ENCODE peak calls at places on chromosomes 2 and 18, in seven cellular contexts. One of them, this sample, is unnamed.

GRCh38 chr18:34867520-34867919 is 157.4 kb downstream of the DTNA start:
- DNase-seq in BE2C: peak
- DNase-seq in AG04450: no peak
- DNase-seq in colonic mucosa: no peak
- DNase-seq in right atrium auricular region: no peak
- DNase-seq in thoracic aorta: no peak
- DNase-seq in breast epithelium: no peak
- DNase-seq in this sample: no peak

GRCh38 chr2:208545398-208546042 is 138.9 kb downstream of the PTH2R start:
- DNase-seq in AG04450: no peak
- DNase-seq in colonic mucosa: peak
- DNase-seq in right atrium auricular region: no peak
- DNase-seq in thoracic aorta: no peak
- DNase-seq in BE2C: peak
- DNase-seq in breast epithelium: no peak
- DNase-seq in this sample: no peak

GRCh38 chr2:229572434-229573338 is 141.7 kb downstream of the DNER start:
- DNase-seq in colonic mucosa: no peak
- DNase-seq in right atrium auricular region: no peak
- DNase-seq in breast epithelium: no peak
- DNase-seq in BE2C: no peak
- DNase-seq in thoracic aorta: no peak
- DNase-seq in AG04450: no peak
- DNase-seq in this sample: no peak

GRCh38 chr2:21004181-21004572 is 39.7 kb downstream of the APOB start:
- DNase-seq in colonic mucosa: no peak
- DNase-seq in right atrium auricular region: no peak
- DNase-seq in BE2C: no peak
- DNase-seq in thoracic aorta: no peak
- DNase-seq in AG04450: no peak
- DNase-seq in breast epithelium: no peak
- DNase-seq in this sample: no peak

GRCh38 chr2:120546077-120546864 is 189.4 kb upstream of the GLI2 start:
- DNase-seq in colonic mucosa: peak
- DNase-seq in breast epithelium: no peak
- DNase-seq in right atrium auricular region: peak
- DNase-seq in thoracic aorta: peak
- DNase-seq in AG04450: peak
- DNase-seq in BE2C: no peak
- DNase-seq in this sample: peak

GRCh38 chr2:48232351-48232750 is 297.6 kb upstream of the STON1 start:
- DNase-seq in breast epithelium: no peak
- DNase-seq in thoracic aorta: no peak
- DNase-seq in right atrium auricular region: no peak
- DNase-seq in BE2C: no peak
- DNase-seq in AG04450: no peak
- DNase-seq in colonic mucosa: no peak
- DNase-seq in this sample: no peak

GRCh38 chr2:20578895-20579825 is 71.7 kb downstream of the HS1BP3 start:
- DNase-seq in thoracic aorta: peak
- DNase-seq in colonic mucosa: peak
- DNase-seq in AG04450: peak
- DNase-seq in breast epithelium: peak
- DNase-seq in BE2C: peak
- DNase-seq in right atrium auricular region: peak
- DNase-seq in this sample: peak

GRCh38 chr2:196516541-196516940 is 123.0 kb upstream of the CCDC150 start:
- DNase-seq in colonic mucosa: no peak
- DNase-seq in AG04450: no peak
- DNase-seq in right atrium auricular region: no peak
- DNase-seq in breast epithelium: no peak
- DNase-seq in BE2C: no peak
- DNase-seq in thoracic aorta: no peak
- DNase-seq in this sample: no peak

GRCh38 chr2:190277234-190278112 is 42.2 kb downstream of the HIBCH start:
- DNase-seq in breast epithelium: no peak
- DNase-seq in thoracic aorta: no peak
- DNase-seq in right atrium auricular region: no peak
- DNase-seq in colonic mucosa: no peak
- DNase-seq in BE2C: no peak
- DNase-seq in AG04450: no peak
- DNase-seq in this sample: no peak

GRCh38 chr2:64063924-64064331 is 44.7 kb upstream of the VPS54 start:
- DNase-seq in thoracic aorta: no peak
- DNase-seq in BE2C: no peak
- DNase-seq in right atrium auricular region: no peak
- DNase-seq in colonic mucosa: peak
- DNase-seq in AG04450: peak
- DNase-seq in breast epithelium: no peak
- DNase-seq in this sample: no peak

GRCh38 chr2:202121532-202122166 is 48.6 kb downstream of the KIAA2012 start:
- DNase-seq in BE2C: no peak
- DNase-seq in right atrium auricular region: no peak
- DNase-seq in breast epithelium: no peak
- DNase-seq in AG04450: no peak
- DNase-seq in thoracic aorta: no peak
- DNase-seq in colonic mucosa: no peak
- DNase-seq in this sample: no peak

DNA sequence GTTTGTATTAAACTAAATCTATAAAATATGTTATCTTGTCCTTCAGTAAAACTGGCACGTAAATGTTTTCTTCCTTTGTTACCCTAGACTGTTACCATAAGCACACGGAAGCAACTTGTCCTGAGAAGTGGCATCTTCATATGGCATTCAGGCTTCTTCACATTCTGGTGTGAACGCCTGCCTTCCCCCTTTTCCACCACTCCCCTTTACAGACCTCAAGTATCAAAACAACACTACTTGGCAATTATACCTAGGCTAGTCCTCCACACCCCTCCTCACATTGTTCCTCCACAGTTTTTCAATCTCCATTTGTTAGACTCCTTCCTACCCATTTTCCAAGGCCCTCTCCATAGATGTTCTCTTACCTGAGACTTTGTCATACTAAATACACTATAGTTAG is 2.9 kb downstream of the MEX3C start:
- DNase-seq in BE2C: no peak
- DNase-seq in right atrium auricular region: no peak
- DNase-seq in breast epithelium: no peak
- DNase-seq in colonic mucosa: no peak
- DNase-seq in AG04450: no peak
- DNase-seq in thoracic aorta: no peak
- DNase-seq in this sample: no peak
- H3K4me3 ChIP-seq in BE2C: peak
- H3K4me3 ChIP-seq in right atrium auricular region: no peak
- H3K4me3 ChIP-seq in breast epithelium: peak
- H3K4me3 ChIP-seq in colonic mucosa: peak
- H3K4me3 ChIP-seq in AG04450: peak
- H3K4me3 ChIP-seq in thoracic aorta: peak
- H3K4me3 ChIP-seq in this sample: peak

GRCh38 chr18:67514901-67515540 is 1.5 kb downstream of the DSEL start:
- DNase-seq in breast epithelium: no peak
- DNase-seq in right atrium auricular region: no peak
- DNase-seq in AG04450: no peak
- DNase-seq in colonic mucosa: no peak
- DNase-seq in thoracic aorta: no peak
- DNase-seq in BE2C: no peak
- DNase-seq in this sample: no peak

GRCh38 chr18:67511840-67512239 is 4.7 kb downstream of the DSEL start:
- DNase-seq in thoracic aorta: no peak
- DNase-seq in right atrium auricular region: no peak
- DNase-seq in BE2C: no peak
- DNase-seq in colonic mucosa: no peak
- DNase-seq in AG04450: no peak
- DNase-seq in breast epithelium: no peak
- DNase-seq in this sample: no peak

GRCh38 chr18:67514465-67514864 is 2.1 kb downstream of the DSEL start:
- DNase-seq in BE2C: no peak
- DNase-seq in AG04450: no peak
- DNase-seq in breast epithelium: no peak
- DNase-seq in colonic mucosa: no peak
- DNase-seq in right atrium auricular region: no peak
- DNase-seq in thoracic aorta: no peak
- DNase-seq in this sample: no peak

GRCh38 chr18:67510831-67511230 is 5.7 kb downstream of the DSEL start:
- DNase-seq in BE2C: no peak
- DNase-seq in colonic mucosa: no peak
- DNase-seq in breast epithelium: no peak
- DNase-seq in AG04450: no peak
- DNase-seq in right atrium auricular region: no peak
- DNase-seq in thoracic aorta: no peak
- DNase-seq in this sample: no peak

GRCh38 chr18:67513285-67513684 is 3.2 kb downstream of the DSEL start:
- DNase-seq in right atrium auricular region: no peak
- DNase-seq in AG04450: no peak
- DNase-seq in breast epithelium: no peak
- DNase-seq in colonic mucosa: no peak
- DNase-seq in thoracic aorta: no peak
- DNase-seq in BE2C: no peak
- DNase-seq in this sample: no peak
- H3K4me3 ChIP-seq in right atrium auricular region: no peak
- H3K4me3 ChIP-seq in AG04450: no peak
- H3K4me3 ChIP-seq in breast epithelium: no peak
- H3K4me3 ChIP-seq in colonic mucosa: no peak
- H3K4me3 ChIP-seq in thoracic aorta: no peak
- H3K4me3 ChIP-seq in BE2C: no peak
- H3K4me3 ChIP-seq in this sample: no peak

DNA sequence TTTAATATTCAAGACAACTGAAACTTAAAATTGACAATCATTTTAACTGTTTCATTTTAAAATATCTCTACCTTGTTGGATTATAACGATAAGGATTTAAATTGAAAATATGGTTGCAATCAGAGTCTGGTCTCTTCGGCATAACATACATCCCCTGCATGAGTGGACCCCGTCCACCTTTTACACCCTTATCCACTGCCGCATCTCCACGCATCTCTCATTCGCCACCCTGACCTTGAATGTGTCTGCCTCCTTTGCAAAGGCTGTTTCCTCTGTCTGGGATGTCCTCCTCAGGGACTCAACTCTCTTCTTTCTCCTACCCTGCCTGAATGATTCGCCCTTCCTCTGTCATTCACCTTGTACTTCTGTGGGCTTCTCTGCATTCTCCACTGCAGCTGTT is 87.6 kb downstream of the SPATS2L start:
- DNase-seq in right atrium auricular region: no peak
- DNase-seq in breast epithelium: no peak
- DNase-seq in thoracic aorta: no peak
- DNase-seq in colonic mucosa: no peak
- DNase-seq in BE2C: no peak
- DNase-seq in AG04450: no peak
- DNase-seq in this sample: no peak
- H3K4me3 ChIP-seq in right atrium auricular region: no peak
- H3K4me3 ChIP-seq in breast epithelium: no peak
- H3K4me3 ChIP-seq in thoracic aorta: no peak
- H3K4me3 ChIP-seq in colonic mucosa: no peak
- H3K4me3 ChIP-seq in BE2C: no peak
- H3K4me3 ChIP-seq in AG04450: no peak
- H3K4me3 ChIP-seq in this sample: no peak

DNA sequence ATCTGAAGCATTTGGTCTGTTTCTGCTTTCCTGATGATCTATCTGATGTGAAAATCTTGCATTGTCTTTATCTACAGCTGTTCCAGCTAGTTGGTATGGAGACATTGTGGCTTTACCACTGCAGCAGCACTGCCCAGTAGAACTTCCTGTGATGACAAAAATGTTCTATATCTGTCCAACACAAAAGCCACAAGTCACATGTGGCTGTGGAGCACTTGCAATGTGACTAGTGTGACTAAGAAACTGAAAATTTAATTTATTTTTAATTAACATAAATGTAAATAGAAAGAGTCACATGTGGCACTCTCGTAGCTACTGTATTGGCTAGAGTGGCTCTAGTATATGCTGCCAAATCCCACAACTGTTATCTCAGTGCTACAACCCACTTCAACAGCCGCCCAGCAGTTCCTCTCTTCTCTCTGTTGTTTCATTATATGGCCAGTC is 425.7 kb downstream of the SETBP1 start:
- DNase-seq in BE2C: no peak
- DNase-seq in AG04450: no peak
- DNase-seq in colonic mucosa: no peak
- DNase-seq in breast epithelium: no peak
- DNase-seq in thoracic aorta: no peak
- DNase-seq in right atrium auricular region: no peak
- DNase-seq in this sample: no peak
- H3K4me3 ChIP-seq in BE2C: no peak
- H3K4me3 ChIP-seq in AG04450: no peak
- H3K4me3 ChIP-seq in colonic mucosa: no peak
- H3K4me3 ChIP-seq in breast epithelium: no peak
- H3K4me3 ChIP-seq in thoracic aorta: no peak
- H3K4me3 ChIP-seq in right atrium auricular region: no peak
- H3K4me3 ChIP-seq in this sample: no peak

GRCh38 chr18:76489081-76489480 is 6.0 kb downstream of the ZNF516 start:
- DNase-seq in thoracic aorta: no peak
- DNase-seq in colonic mucosa: no peak
- DNase-seq in BE2C: no peak
- DNase-seq in right atrium auricular region: no peak
- DNase-seq in AG04450: no peak
- DNase-seq in breast epithelium: no peak
- DNase-seq in this sample: no peak
- H3K4me3 ChIP-seq in thoracic aorta: no peak
- H3K4me3 ChIP-seq in colonic mucosa: no peak
- H3K4me3 ChIP-seq in BE2C: no peak
- H3K4me3 ChIP-seq in right atrium auricular region: no peak
- H3K4me3 ChIP-seq in AG04450: no peak
- H3K4me3 ChIP-seq in breast epithelium: no peak
- H3K4me3 ChIP-seq in this sample: no peak

GRCh38 chr18:54607213-54607934 is 16.3 kb downstream of the DYNAP start:
- DNase-seq in right atrium auricular region: no peak
- DNase-seq in breast epithelium: peak
- DNase-seq in BE2C: no peak
- DNase-seq in thoracic aorta: no peak
- DNase-seq in colonic mucosa: peak
- DNase-seq in AG04450: no peak
- DNase-seq in this sample: no peak
- H3K4me3 ChIP-seq in right atrium auricular region: no peak
- H3K4me3 ChIP-seq in breast epithelium: peak
- H3K4me3 ChIP-seq in BE2C: no peak
- H3K4me3 ChIP-seq in thoracic aorta: no peak
- H3K4me3 ChIP-seq in colonic mucosa: peak
- H3K4me3 ChIP-seq in AG04450: no peak
- H3K4me3 ChIP-seq in this sample: peak

DNA sequence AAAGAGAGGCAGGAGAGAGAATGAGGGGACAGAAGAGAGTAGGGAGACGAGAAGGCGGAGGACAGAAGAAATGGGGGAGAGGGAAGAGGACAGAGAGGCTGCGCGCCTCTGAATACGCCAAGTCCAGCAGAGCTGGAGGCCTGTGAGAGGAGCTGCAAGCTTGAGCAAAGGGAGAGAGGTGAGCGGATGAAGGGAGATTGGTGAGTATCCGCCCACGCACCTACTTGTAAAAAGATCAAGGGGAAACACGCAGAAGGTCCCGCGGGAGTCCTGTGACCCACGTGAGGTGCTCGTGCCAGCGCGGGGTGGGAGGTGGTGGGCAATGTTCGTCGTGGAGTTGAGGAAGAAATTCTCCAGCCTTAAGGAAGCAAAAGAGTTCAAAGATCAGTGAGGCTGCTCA is 2.0 kb upstream of the NETO1 start:
- DNase-seq in thoracic aorta: no peak
- DNase-seq in AG04450: no peak
- DNase-seq in colonic mucosa: no peak
- DNase-seq in right atrium auricular region: no peak
- DNase-seq in BE2C: no peak
- DNase-seq in breast epithelium: no peak
- DNase-seq in this sample: no peak
- H3K4me3 ChIP-seq in thoracic aorta: no peak
- H3K4me3 ChIP-seq in AG04450: no peak
- H3K4me3 ChIP-seq in colonic mucosa: no peak
- H3K4me3 ChIP-seq in right atrium auricular region: no peak
- H3K4me3 ChIP-seq in BE2C: no peak
- H3K4me3 ChIP-seq in breast epithelium: no peak
- H3K4me3 ChIP-seq in this sample: no peak